ENCODE peak calls at places on chromosomes 7 and 10, in four cellular contexts. C is left ventricle myocardium inferior, P is gastrocnemius medialis, N is epithelial cell of esophagus. B is an unnamed sample.

GRCh38 chr10:111085690-111086353 is 9.0 kb downstream of the ADRA2A start:
- DNase-seq in C (no peak), P (no peak), N (no peak), B (no peak)

GRCh38 chr10:3122486-3123205 is 49.9 kb downstream of the PITRM1 start:
- DNase-seq in C (no peak), P (no peak), N (peak), B (peak)

GRCh38 chr10:70954777-70955176 is 66.4 kb upstream of the PCBD1 start:
- DNase-seq in C (no peak), P (no peak), N (no peak), B (no peak)

GRCh38 chr10:22712246-22712958 is 2.0 kb downstream of the PIP4K2A start:
- DNase-seq in C (no peak), P (no peak), N (no peak), B (peak)

GRCh38 chr10:130188195-130189175 is 52.3 kb downstream of the GLRX3 start:
- DNase-seq in C (no peak), P (no peak), N (no peak), B (no peak)

GRCh38 chr10:71222541-71223364 is 10.4 kb downstream of the UNC5B start:
- DNase-seq in C (no peak), P (peak), N (no peak), B (peak)

GRCh38 chr10:121674885-121675284 is 76.6 kb upstream of the FGFR2 start:
- DNase-seq in C (no peak), P (no peak), N (no peak), B (no peak)

GRCh38 chr7:157444843-157445135 is 108.0 kb downstream of the DNAJB6 start:
- DNase-seq in C (no peak), P (no peak), N (no peak), B (no peak)

GRCh38 chr7:110531186-110531585 is 559.7 kb upstream of the LRRN3 start:
- DNase-seq in C (no peak), P (no peak), N (peak), B (peak)

GRCh38 chr7:45033261-45033930 is 33.4 kb downstream of the CCM2 start:
- DNase-seq in C (no peak), P (no peak), N (peak), B (peak)

GRCh38 chr7:50497968-50498367 is 47.8 kb upstream of the FIGNL1 start:
- DNase-seq in C (no peak), P (no peak), N (peak), B (no peak)

GRCh38 chr10:19169684-19170083 is 121.1 kb downstream of the MALRD1 start:
- DNase-seq in C (no peak), P (no peak), N (peak), B (peak)

GRCh38 chr10:109062371-109062770 is 860.9 kb downstream of the XPNPEP1 start:
- DNase-seq in C (no peak), P (no peak), N (peak), B (peak)

GRCh38 chr10:92755725-92756124 is 66.0 kb downstream of the HHEX start:
- DNase-seq in C (no peak), P (no peak), N (no peak), B (no peak)

GRCh38 chr7:100966542-100967291 is 2.6 kb upstream of the MUC12 start:
- DNase-seq in C (no peak), P (no peak), N (no peak), B (no peak)

GRCh38 chr7:102061981-102062390 is 224.7 kb upstream of the SH2B2 start:
- DNase-seq in C (no peak), P (no peak), N (peak), B (no peak)

GRCh38 chr7:155227004-155227787 is 70.5 kb upstream of the INSIG1 start:
- DNase-seq in C (no peak), P (no peak), N (no peak), B (no peak)

GRCh38 chr7:72152171-72153131 is 259.7 kb downstream of the CALN1 start:
- DNase-seq in C (no peak), P (no peak), N (no peak), B (no peak)

GRCh38 chr7:20778063-20778721 is 8.5 kb downstream of the SP8 start:
- DNase-seq in C (no peak), P (no peak), N (peak), B (no peak)

GRCh38 chr10:107340345-107340744 is 175.8 kb upstream of the SORCS1 start:
- DNase-seq in C (no peak), P (no peak), N (no peak), B (no peak)

GRCh38 chr7:2838873-2839578 is 5.1 kb downstream of the GNA12 start:
- DNase-seq in C (no peak), P (no peak), N (no peak), B (no peak)

GRCh38 chr7:21480693-21481403 is 53.0 kb downstream of the SP4 start:
- DNase-seq in C (no peak), P (no peak), N (no peak), B (no peak)

GRCh38 chr10:123538401-123539320 is 127.5 kb upstream of the GPR26 start:
- DNase-seq in C (no peak), P (no peak), N (no peak), B (peak)

GRCh38 chr10:71838264-71839211 is 12.5 kb downstream of the PSAP start:
- DNase-seq in C (no peak), P (peak), N (peak), B (peak)

GRCh38 chr10:69475433-69475830 is 24.2 kb downstream of the TSPAN15 start:
- DNase-seq in C (no peak), P (no peak), N (no peak), B (no peak)

GRCh38 chr7:51187941-51188340 is 128.7 kb downstream of the COBL start:
- DNase-seq in C (peak), P (peak), N (no peak), B (peak)

GRCh38 chr10:685613-686012 is 3.9 kb downstream of the DIP2C start:
- DNase-seq in C (no peak), P (no peak), N (no peak), B (no peak)

GRCh38 chr10:682931-683447 is 6.5 kb downstream of the DIP2C start:
- DNase-seq in C (no peak), P (no peak), N (no peak), B (no peak)

GRCh38 chr10:681670-682318 is 7.7 kb downstream of the DIP2C start:
- DNase-seq in C (no peak), P (no peak), N (no peak), B (no peak)

GRCh38 chr10:686155-686931 is 3.1 kb downstream of the DIP2C start:
- DNase-seq in C (no peak), P (no peak), N (no peak), B (no peak)

GRCh38 chr10:683448-684071 is 5.9 kb downstream of the DIP2C start:
- DNase-seq in C (no peak), P (peak), N (no peak), B (no peak)
- H3K4me3 ChIP-seq in C (no peak), P (no peak), N (no peak), B (no peak)

GRCh38 chr7:90857595-90857994 is 261.5 kb downstream of the CDK14 start:
- DNase-seq in C (no peak), P (no peak), N (no peak), B (no peak)
- H3K4me3 ChIP-seq in C (no peak), P (no peak), N (no peak), B (no peak)

GRCh38 chr10:113452146-113452545 is 100.7 kb upstream of the HABP2 start:
- DNase-seq in C (no peak), P (no peak), N (no peak), B (no peak)

GRCh38 chr10:113456741-113457140 is 96.1 kb upstream of the HABP2 start:
- DNase-seq in C (no peak), P (no peak), N (no peak), B (no peak)

GRCh38 chr10:113453351-113453750 is 99.5 kb upstream of the HABP2 start:
- DNase-seq in C (no peak), P (no peak), N (no peak), B (no peak)

GRCh38 chr10:113457408-113457807 is 95.4 kb upstream of the HABP2 start:
- DNase-seq in C (no peak), P (no peak), N (no peak), B (no peak)

GRCh38 chr10:113454341-113455061 is 98.4 kb upstream of the HABP2 start:
- DNase-seq in C (peak), P (no peak), N (peak), B (peak)
- H3K4me3 ChIP-seq in C (peak), P (no peak), N (no peak), B (no peak)

GRCh38 chr10:28668363-28669226 is 8.7 kb upstream of the BAMBI start:
- DNase-seq in C (peak), P (no peak), N (peak), B (no peak)
- H3K4me3 ChIP-seq in C (peak), P (peak), N (peak), B (peak)

DNA sequence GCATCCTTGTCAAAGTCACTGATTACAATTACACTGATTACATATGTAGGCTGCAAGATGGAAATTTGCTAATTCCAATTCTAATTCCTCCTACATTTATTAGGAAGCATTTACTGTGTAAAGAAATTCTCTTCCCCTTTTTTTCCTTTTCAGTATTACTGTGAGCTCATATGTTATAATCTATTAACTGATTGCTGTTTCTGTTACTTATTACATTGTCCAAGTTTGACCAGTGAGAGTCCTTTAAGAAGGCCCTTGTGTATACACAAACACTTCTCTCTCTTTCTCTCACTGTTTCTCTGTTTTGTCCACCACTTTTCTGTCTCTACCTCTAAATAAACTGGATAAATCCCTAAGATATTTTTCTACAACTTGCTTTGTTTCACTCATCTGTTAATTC is 31.5 kb downstream of the PHF14 start:
- DNase-seq in C (no peak), P (no peak), N (no peak), B (no peak)
- H3K4me3 ChIP-seq in C (no peak), P (no peak), N (no peak), B (no peak)

GRCh38 chr10:21494221-21495001 is 31.1 kb downstream of the SKIDA1 start:
- DNase-seq in C (peak), P (no peak), N (no peak), B (no peak)
- H3K4me3 ChIP-seq in C (peak), P (peak), N (peak), B (peak)

GRCh38 chr7:151924001-151924400 is 32.2 kb upstream of the GALNTL5 start:
- DNase-seq in C (no peak), P (no peak), N (no peak), B (no peak)
- H3K4me3 ChIP-seq in C (no peak), P (no peak), N (no peak), B (no peak)

GRCh38 chr7:18497082-18497481 is 1.5 kb downstream of the HDAC9 start:
- DNase-seq in C (no peak), P (no peak), N (no peak), B (no peak)

GRCh38 chr7:18497800-18498199 is 2.3 kb downstream of the HDAC9 start:
- DNase-seq in C (no peak), P (no peak), N (no peak), B (no peak)

GRCh38 chr7:18494821-18495408 is 634 bp upstream of the HDAC9 start:
- DNase-seq in C (no peak), P (no peak), N (peak), B (no peak)

GRCh38 chr7:18496336-18496700 is 769 bp downstream of the HDAC9 start:
- DNase-seq in C (no peak), P (no peak), N (no peak), B (no peak)

DNA sequence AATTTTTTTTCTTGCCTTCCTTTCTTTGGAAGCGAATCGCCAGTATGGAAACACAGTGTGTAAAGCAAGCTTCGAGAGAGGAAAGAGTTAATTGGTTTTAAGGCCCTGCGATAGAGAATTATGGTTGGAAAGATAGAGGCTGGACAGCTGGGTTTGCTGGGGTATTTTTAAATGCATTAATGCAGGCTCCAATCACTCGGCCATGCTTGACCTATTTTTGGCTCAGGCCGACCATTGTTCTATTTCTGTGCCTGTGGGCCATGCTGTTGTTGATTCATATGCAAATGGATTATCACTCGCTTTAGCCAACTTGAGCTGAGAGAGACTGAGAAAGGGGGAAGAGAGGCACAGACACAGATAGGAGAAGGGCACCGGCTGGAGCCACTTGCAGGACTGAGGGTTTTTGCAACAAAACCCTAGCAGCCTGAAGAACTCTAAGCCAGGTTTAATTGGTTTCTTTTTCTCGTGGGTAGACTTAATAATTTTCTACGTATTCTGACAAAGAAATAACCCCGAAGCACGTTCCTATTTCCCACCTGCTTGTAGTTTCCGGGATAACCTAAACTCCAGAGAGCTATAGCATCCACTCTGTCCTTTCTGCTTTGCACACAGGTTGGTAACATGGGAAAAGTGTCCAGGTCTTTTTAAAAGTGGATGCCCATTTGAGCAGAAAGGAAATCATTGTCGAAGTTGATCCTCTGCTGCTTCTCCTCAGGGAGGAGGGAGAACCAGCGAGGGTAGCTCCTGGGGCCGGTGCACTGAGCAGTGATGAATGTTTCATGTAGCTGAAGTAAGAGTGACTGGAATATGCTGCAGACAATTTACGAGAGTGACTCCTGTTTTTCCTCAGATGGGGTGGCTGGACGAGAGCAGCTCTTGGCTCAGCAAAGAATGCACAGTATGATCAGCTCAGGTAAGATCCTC is at the start of gene HDAC9:
- DNase-seq in C (peak), P (peak), N (peak), B (peak)
- H3K4me3 ChIP-seq in C (peak), P (peak), N (peak), B (no peak)